ENCODE peak calls at places on chromosomes 11 and 22, in four cellular contexts. N is cardiac muscle cell, K is PC-9, G is AG09309. Z is an unnamed sample.

GRCh38 chr11:86335131-86335768 is 33.2 kb downstream of the HIKESHI start:
- DNase-seq in N (no peak), G (no peak), K (no peak), Z (no peak)

GRCh38 chr11:17735823-17736772 is 1.5 kb downstream of the KCNC1 start:
- DNase-seq in N (no peak), K (no peak), G (no peak), Z (no peak)

GRCh38 chr11:29328961-29329441 is 687.8 kb downstream of the KCNA4 start:
- DNase-seq in N (peak; percentile 83), G (no peak), K (peak; percentile 40), Z (peak; percentile 43)

GRCh38 chr11:96340555-96340885 is 2.5 kb downstream of the MAML2 start:
- DNase-seq in G (no peak), K (no peak), N (peak; percentile 48), Z (no peak)

GRCh38 chr11:115893701-115894100 is 389.5 kb upstream of the CADM1 start:
- DNase-seq in K (no peak), G (no peak), N (no peak), Z (no peak)

GRCh38 chr11:46293066-46293465 is 15.6 kb downstream of the CREB3L1 start:
- DNase-seq in N (no peak), K (no peak), G (no peak), Z (no peak)

GRCh38 chr22:36986242-36986821 is 32.9 kb downstream of the TST start:
- DNase-seq in G (no peak), N (no peak), K (no peak), Z (no peak)

GRCh38 chr11:72010529-72011233 is 12.0 kb downstream of the IL18BP start:
- DNase-seq in N (no peak), G (no peak), K (no peak), Z (no peak)

GRCh38 chr22:30204015-30204741 is 42.4 kb downstream of the LIF start:
- DNase-seq in G (no peak), N (no peak), K (no peak), Z (no peak)

DNA sequence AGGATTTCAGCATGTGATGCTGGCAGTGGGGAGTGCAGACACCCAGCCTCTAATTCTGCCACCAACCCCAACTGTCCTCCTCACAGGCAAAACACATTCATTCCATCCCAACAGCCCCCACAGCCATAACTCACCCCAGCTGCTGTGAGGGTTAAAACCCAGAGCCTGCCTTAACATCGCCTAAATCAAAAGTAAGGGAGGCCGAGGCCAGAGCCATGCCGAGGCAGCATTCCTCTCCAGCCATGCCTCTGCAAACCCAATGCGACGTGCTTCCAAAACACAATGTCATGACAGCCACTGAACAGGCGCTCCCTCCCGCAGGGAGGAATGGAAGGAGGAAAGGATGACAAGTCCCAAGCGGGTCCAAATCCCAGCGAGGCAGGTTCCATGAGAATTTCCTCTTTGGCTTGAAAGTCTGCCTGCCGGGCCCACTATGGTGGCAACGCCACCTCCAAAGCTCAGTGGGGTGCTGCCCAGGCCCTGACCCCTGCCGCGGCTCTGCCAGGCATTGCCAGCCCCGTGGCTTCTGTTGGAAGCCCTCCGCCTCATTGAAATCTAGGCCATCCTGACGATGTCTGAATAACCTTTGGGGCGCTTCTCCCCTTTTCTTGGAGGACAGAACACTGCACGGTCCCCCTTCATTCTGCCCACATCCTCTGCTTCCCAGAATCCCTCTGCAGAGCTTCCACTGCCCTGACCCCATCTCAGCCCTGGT is 472.3 kb downstream of the BRD1 start:
- DNase-seq in N (no peak), K (no peak), G (no peak), Z (no peak)
- H3K4me3 ChIP-seq in N (no peak overlapping the region), K (no peak overlapping the region), G (no peak overlapping the region), Z (no peak overlapping the region)

DNA sequence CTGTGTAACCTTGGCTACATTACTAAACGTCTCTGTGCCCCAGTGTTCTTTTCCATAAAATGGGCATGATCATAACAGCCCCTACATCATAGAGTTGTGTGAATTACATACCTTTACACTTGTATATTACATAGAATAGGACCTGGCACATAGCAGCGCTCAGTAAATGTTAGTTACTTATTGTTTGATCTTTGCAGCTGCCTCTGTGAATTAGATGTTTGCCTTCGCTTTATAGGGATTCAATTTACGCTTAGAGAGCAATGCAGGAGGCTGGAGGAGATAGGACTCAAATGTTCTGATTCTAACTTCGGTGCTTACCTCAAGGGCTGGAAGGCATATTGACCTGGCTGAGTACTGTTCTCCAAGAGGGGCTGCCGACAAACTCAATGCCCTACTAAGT is 10.4 kb upstream of the TIMP3 start:
- DNase-seq in G (no peak), N (no peak), K (no peak), Z (no peak)
- TF ChIP-seq CTCF in G (no peak), N (no peak), K (no peak), Z (no peak)

DNA sequence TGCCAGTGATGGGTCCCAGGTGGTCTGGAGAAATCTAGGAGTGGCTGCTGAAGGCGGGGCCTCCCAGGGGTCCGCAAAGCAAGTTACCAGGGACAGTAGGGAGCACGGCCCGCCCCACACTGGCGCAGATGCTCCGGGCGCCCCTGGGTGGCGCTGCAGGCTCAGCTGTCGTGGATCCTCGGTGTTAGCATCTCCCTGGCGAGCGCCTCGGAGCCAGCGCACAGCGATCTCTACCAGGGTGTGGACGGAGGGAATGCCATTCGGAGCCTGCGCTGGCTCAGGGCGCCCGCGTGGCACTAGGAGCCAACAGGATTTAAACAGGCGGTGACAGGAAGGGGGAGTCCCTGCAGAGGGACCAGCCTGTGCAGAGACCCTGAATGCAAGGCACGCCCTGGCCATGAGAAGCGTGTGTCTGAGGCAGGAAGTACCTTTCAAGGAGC is 20.2 kb downstream of the FADS3 start:
- DNase-seq in K (peak; percentile 89), N (peak; percentile 84), G (peak; percentile 43), Z (peak; percentile 50)
- H3K4me3 ChIP-seq in K (no peak overlapping the region), N (no peak overlapping the region), G (peak overlapping the region; percentile 8), Z (no peak overlapping the region)

GRCh38 chr11:13183094-13183825 is 94.3 kb upstream of the BMAL1 start:
- DNase-seq in K (peak; percentile 22), G (peak; percentile 35), N (peak; percentile 79), Z (no peak)
- TF ChIP-seq CTCF in K (peak; percentile 56), G (peak; percentile 58), N (peak; percentile 63), Z (peak; percentile 65)